ENCODE peak calls at places on chromosomes 7 and 10, in ten cellular contexts. One of them, this sample, is unnamed.

GRCh38 chr10:128898133-128898915 is 568.7 kb upstream of the MGMT start:
- DNase-seq in MM.1S: no peak
- DNase-seq in cardiac muscle cell: no peak
- DNase-seq in ovary: no peak
- DNase-seq in bronchial epithelial cell: no peak
- DNase-seq in IMR-90: no peak
- DNase-seq in BE2C: no peak
- DNase-seq in suprapubic skin: no peak
- DNase-seq in NT2/D1: no peak
- DNase-seq in brain microvascular endothelial cell: no peak
- DNase-seq in this sample: no peak

GRCh38 chr10:72334832-72335393 is 19.8 kb downstream of the DNAJB12 start:
- DNase-seq in MM.1S: peak; percentile 98
- DNase-seq in cardiac muscle cell: peak; percentile 99
- DNase-seq in ovary: peak; percentile 98
- DNase-seq in bronchial epithelial cell: peak; percentile 75
- DNase-seq in IMR-90: peak; percentile 79
- DNase-seq in BE2C: peak; percentile 58
- DNase-seq in suprapubic skin: peak; percentile 95
- DNase-seq in NT2/D1: no peak
- DNase-seq in brain microvascular endothelial cell: peak; percentile 96
- DNase-seq in this sample: peak; percentile 80

GRCh38 chr7:55107946-55108345 is 89.1 kb downstream of the EGFR start:
- DNase-seq in MM.1S: no peak
- DNase-seq in cardiac muscle cell: no peak
- DNase-seq in ovary: no peak
- DNase-seq in bronchial epithelial cell: peak; percentile 75
- DNase-seq in IMR-90: peak; percentile 62
- DNase-seq in BE2C: no peak
- DNase-seq in suprapubic skin: no peak
- DNase-seq in NT2/D1: no peak
- DNase-seq in brain microvascular endothelial cell: no peak
- DNase-seq in this sample: no peak

GRCh38 chr7:23350466-23350865 is 51.3 kb downstream of the MALSU1 start:
- DNase-seq in MM.1S: no peak
- DNase-seq in cardiac muscle cell: no peak
- DNase-seq in ovary: no peak
- DNase-seq in bronchial epithelial cell: no peak
- DNase-seq in IMR-90: no peak
- DNase-seq in BE2C: no peak
- DNase-seq in suprapubic skin: no peak
- DNase-seq in NT2/D1: no peak
- DNase-seq in brain microvascular endothelial cell: no peak
- DNase-seq in this sample: no peak

GRCh38 chr10:101492814-101493213 is 95.2 kb downstream of the POLL start:
- DNase-seq in MM.1S: no peak
- DNase-seq in cardiac muscle cell: no peak
- DNase-seq in ovary: no peak
- DNase-seq in bronchial epithelial cell: no peak
- DNase-seq in IMR-90: no peak
- DNase-seq in BE2C: no peak
- DNase-seq in suprapubic skin: no peak
- DNase-seq in NT2/D1: no peak
- DNase-seq in brain microvascular endothelial cell: no peak
- DNase-seq in this sample: no peak

GRCh38 chr7:67463983-67464382 is 467.4 kb downstream of the TYW1 start:
- DNase-seq in MM.1S: no peak
- DNase-seq in cardiac muscle cell: no peak
- DNase-seq in ovary: no peak
- DNase-seq in bronchial epithelial cell: no peak
- DNase-seq in IMR-90: no peak
- DNase-seq in BE2C: peak; percentile 70
- DNase-seq in suprapubic skin: no peak
- DNase-seq in NT2/D1: no peak
- DNase-seq in brain microvascular endothelial cell: no peak
- DNase-seq in this sample: no peak

GRCh38 chr10:10973310-10973709 is 44.4 kb upstream of the CELF2 start:
- DNase-seq in MM.1S: no peak
- DNase-seq in cardiac muscle cell: no peak
- DNase-seq in ovary: no peak
- DNase-seq in bronchial epithelial cell: no peak
- DNase-seq in IMR-90: no peak
- DNase-seq in BE2C: no peak
- DNase-seq in suprapubic skin: no peak
- DNase-seq in NT2/D1: no peak
- DNase-seq in brain microvascular endothelial cell: no peak
- DNase-seq in this sample: no peak

GRCh38 chr10:29078919-29079318 is 210.0 kb upstream of the LYZL1 start:
- DNase-seq in MM.1S: no peak
- DNase-seq in cardiac muscle cell: no peak
- DNase-seq in ovary: no peak
- DNase-seq in bronchial epithelial cell: no peak
- DNase-seq in IMR-90: no peak
- DNase-seq in BE2C: no peak
- DNase-seq in suprapubic skin: no peak
- DNase-seq in NT2/D1: no peak
- DNase-seq in brain microvascular endothelial cell: no peak
- DNase-seq in this sample: no peak

GRCh38 chr10:92153-92552 is 43.1 kb upstream of the TUBB8 start:
- DNase-seq in MM.1S: no peak
- DNase-seq in cardiac muscle cell: no peak
- DNase-seq in ovary: no peak
- DNase-seq in bronchial epithelial cell: no peak
- DNase-seq in IMR-90: no peak
- DNase-seq in BE2C: no peak
- DNase-seq in suprapubic skin: no peak
- DNase-seq in NT2/D1: no peak
- DNase-seq in brain microvascular endothelial cell: no peak
- DNase-seq in this sample: no peak

GRCh38 chr10:34766256-34766580 is 48.9 kb downstream of the PARD3 start:
- DNase-seq in MM.1S: no peak
- DNase-seq in cardiac muscle cell: peak; percentile 42
- DNase-seq in ovary: no peak
- DNase-seq in bronchial epithelial cell: no peak
- DNase-seq in IMR-90: no peak
- DNase-seq in BE2C: no peak
- DNase-seq in suprapubic skin: no peak
- DNase-seq in NT2/D1: no peak
- DNase-seq in brain microvascular endothelial cell: no peak
- DNase-seq in this sample: no peak

GRCh38 chr10:30580241-30580640 is 49.3 kb downstream of the LYZL2 start:
- DNase-seq in MM.1S: no peak
- DNase-seq in cardiac muscle cell: no peak
- DNase-seq in ovary: no peak
- DNase-seq in bronchial epithelial cell: no peak
- DNase-seq in IMR-90: no peak
- DNase-seq in BE2C: no peak
- DNase-seq in suprapubic skin: no peak
- DNase-seq in NT2/D1: no peak
- DNase-seq in brain microvascular endothelial cell: no peak
- DNase-seq in this sample: no peak
- H3K4me3 ChIP-seq in MM.1S: no peak overlapping the region
- H3K4me3 ChIP-seq in cardiac muscle cell: no peak overlapping the region
- H3K4me3 ChIP-seq in ovary: no peak overlapping the region
- H3K4me3 ChIP-seq in bronchial epithelial cell: no peak overlapping the region
- H3K4me3 ChIP-seq in IMR-90: no peak overlapping the region
- H3K4me3 ChIP-seq in BE2C: no peak overlapping the region
- H3K4me3 ChIP-seq in suprapubic skin: no peak overlapping the region
- H3K4me3 ChIP-seq in NT2/D1: no peak overlapping the region
- H3K4me3 ChIP-seq in brain microvascular endothelial cell: no peak overlapping the region
- H3K4me3 ChIP-seq in this sample: no peak overlapping the region

DNA sequence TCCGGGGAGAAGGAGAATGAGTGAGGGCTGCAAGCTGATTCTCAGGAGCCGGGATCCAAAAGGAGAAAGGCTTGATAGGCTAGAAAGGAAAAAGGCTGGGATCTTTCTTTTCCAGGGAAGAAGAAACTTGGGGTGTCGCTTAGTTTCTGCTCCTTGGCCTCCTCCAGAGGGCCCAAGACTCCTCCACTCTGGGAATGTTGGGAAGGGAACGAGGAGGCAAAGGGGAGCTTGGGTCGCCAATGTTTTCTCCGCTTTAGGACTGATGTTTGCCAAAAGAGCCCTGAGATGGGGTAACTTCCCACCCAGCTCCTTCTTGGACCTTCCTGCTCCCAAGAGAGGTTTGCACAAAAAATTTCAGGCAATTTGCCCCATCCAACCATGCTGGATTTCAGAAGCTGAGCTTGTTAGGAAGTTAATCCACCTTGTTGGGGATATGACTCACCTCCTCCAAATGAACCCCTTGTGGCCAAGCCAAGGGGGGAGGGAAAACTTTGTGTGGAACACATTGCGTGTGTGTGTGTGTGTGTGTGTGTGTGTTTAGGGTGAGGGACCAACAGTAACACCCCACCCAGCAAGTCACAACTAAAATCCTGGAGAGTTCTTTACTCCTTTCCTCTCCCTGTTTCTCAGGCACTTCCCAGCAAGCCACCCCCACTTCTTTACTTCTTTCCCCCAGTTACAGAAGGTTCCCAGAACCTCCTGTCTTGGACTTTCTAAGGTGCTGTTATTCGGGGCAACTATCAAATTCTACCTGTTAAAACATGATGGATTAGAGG is 8.7 kb upstream of the HOXA2 start:
- DNase-seq in MM.1S: no peak
- DNase-seq in cardiac muscle cell: no peak
- DNase-seq in ovary: peak; percentile 39
- DNase-seq in bronchial epithelial cell: no peak
- DNase-seq in IMR-90: peak; percentile 92
- DNase-seq in BE2C: no peak
- DNase-seq in suprapubic skin: no peak
- DNase-seq in NT2/D1: no peak
- DNase-seq in brain microvascular endothelial cell: no peak
- DNase-seq in this sample: no peak
- H3K4me3 ChIP-seq in MM.1S: no peak overlapping the region
- H3K4me3 ChIP-seq in cardiac muscle cell: no peak overlapping the region
- H3K4me3 ChIP-seq in ovary: peak overlapping the region; percentile 22
- H3K4me3 ChIP-seq in bronchial epithelial cell: no peak overlapping the region
- H3K4me3 ChIP-seq in IMR-90: no peak overlapping the region
- H3K4me3 ChIP-seq in BE2C: no peak overlapping the region
- H3K4me3 ChIP-seq in suprapubic skin: peak overlapping the region; percentile 32
- H3K4me3 ChIP-seq in NT2/D1: no peak overlapping the region
- H3K4me3 ChIP-seq in brain microvascular endothelial cell: peak overlapping the region; percentile 30
- H3K4me3 ChIP-seq in this sample: peak overlapping the region; percentile 74

GRCh38 chr10:59654007-59654406 is 55.6 kb downstream of the SLC16A9 start:
- DNase-seq in MM.1S: peak; percentile 81
- DNase-seq in cardiac muscle cell: peak; percentile 5
- DNase-seq in ovary: no peak
- DNase-seq in bronchial epithelial cell: no peak
- DNase-seq in IMR-90: no peak
- DNase-seq in BE2C: no peak
- DNase-seq in suprapubic skin: no peak
- DNase-seq in NT2/D1: no peak
- DNase-seq in brain microvascular endothelial cell: no peak
- DNase-seq in this sample: no peak
- H3K4me3 ChIP-seq in MM.1S: peak overlapping the region; percentile 26
- H3K4me3 ChIP-seq in cardiac muscle cell: no peak overlapping the region
- H3K4me3 ChIP-seq in ovary: no peak overlapping the region
- H3K4me3 ChIP-seq in bronchial epithelial cell: no peak overlapping the region
- H3K4me3 ChIP-seq in IMR-90: no peak overlapping the region
- H3K4me3 ChIP-seq in BE2C: no peak overlapping the region
- H3K4me3 ChIP-seq in suprapubic skin: no peak overlapping the region
- H3K4me3 ChIP-seq in NT2/D1: no peak overlapping the region
- H3K4me3 ChIP-seq in brain microvascular endothelial cell: no peak overlapping the region
- H3K4me3 ChIP-seq in this sample: no peak overlapping the region

DNA sequence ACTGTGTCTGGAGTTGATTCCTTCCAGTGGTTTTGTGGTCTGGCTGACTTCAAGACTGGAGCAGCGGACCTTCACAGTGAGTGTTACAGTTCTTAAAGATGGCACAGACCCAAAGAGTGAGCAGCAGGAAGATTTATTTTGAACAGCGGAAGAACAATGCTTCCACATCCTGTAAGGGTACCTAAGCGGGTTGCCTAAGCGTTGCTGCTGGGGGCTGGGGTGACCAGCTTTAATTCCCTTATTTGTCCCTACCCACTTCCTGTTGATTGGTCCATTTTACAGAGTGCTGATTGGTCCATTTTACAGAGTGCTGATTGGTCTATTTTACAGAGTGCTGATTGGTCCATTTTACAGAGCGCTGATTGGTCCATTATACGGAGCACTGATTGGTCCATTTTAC is 13.2 kb downstream of the AKR1B15 start:
- DNase-seq in MM.1S: no peak
- DNase-seq in cardiac muscle cell: peak; percentile 67
- DNase-seq in ovary: no peak
- DNase-seq in bronchial epithelial cell: peak; percentile 82
- DNase-seq in IMR-90: peak; percentile 47
- DNase-seq in BE2C: no peak
- DNase-seq in suprapubic skin: no peak
- DNase-seq in NT2/D1: no peak
- DNase-seq in brain microvascular endothelial cell: peak; percentile 11
- DNase-seq in this sample: peak; percentile 82
- H3K4me3 ChIP-seq in MM.1S: no peak overlapping the region
- H3K4me3 ChIP-seq in cardiac muscle cell: no peak overlapping the region
- H3K4me3 ChIP-seq in ovary: no peak overlapping the region
- H3K4me3 ChIP-seq in bronchial epithelial cell: no peak overlapping the region
- H3K4me3 ChIP-seq in IMR-90: no peak overlapping the region
- H3K4me3 ChIP-seq in BE2C: no peak overlapping the region
- H3K4me3 ChIP-seq in suprapubic skin: no peak overlapping the region
- H3K4me3 ChIP-seq in NT2/D1: no peak overlapping the region
- H3K4me3 ChIP-seq in brain microvascular endothelial cell: no peak overlapping the region
- H3K4me3 ChIP-seq in this sample: no peak overlapping the region

DNA sequence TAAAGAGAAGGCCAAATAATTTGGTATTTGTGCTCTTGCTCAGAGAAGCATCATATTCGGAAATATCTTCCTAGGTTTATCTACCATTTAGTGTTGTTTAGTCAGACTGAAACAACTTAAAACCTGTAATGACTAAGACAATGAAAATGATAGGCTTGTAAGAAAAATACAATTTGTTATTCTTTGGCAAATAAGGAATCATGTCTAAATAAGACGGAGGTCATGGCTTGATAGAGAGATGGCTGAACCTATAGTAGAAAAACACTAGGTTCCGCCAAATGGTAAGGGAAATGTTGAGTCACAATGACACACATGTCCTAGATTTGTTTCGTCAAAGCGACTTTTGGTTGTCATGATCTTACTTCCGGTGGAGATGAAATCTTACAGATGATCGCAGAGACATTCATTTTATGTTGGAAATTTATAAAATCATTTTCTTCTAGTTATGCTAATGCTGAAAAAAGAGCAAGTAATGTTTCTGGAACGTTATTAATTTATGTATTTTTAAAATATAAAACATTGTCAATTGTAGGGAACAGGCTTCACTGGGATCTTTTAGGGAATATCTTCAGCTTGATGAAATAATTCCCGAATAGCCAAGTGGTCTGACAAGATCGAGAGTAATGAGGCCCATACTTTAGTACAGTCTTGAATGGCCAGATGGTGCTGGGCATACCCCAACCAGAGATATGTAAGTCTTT is 1.0 kb downstream of the SRGN start:
- DNase-seq in MM.1S: peak; percentile 83
- DNase-seq in cardiac muscle cell: peak; percentile 80
- DNase-seq in ovary: no peak
- DNase-seq in bronchial epithelial cell: no peak
- DNase-seq in IMR-90: peak; percentile 52
- DNase-seq in BE2C: no peak
- DNase-seq in suprapubic skin: no peak
- DNase-seq in NT2/D1: no peak
- DNase-seq in brain microvascular endothelial cell: peak; percentile 80
- DNase-seq in this sample: no peak
- H3K4me3 ChIP-seq in MM.1S: peak overlapping the region; percentile 77
- H3K4me3 ChIP-seq in cardiac muscle cell: no peak overlapping the region
- H3K4me3 ChIP-seq in ovary: no peak overlapping the region
- H3K4me3 ChIP-seq in bronchial epithelial cell: no peak overlapping the region
- H3K4me3 ChIP-seq in IMR-90: no peak overlapping the region
- H3K4me3 ChIP-seq in BE2C: no peak overlapping the region
- H3K4me3 ChIP-seq in suprapubic skin: peak overlapping the region; percentile 44
- H3K4me3 ChIP-seq in NT2/D1: no peak overlapping the region
- H3K4me3 ChIP-seq in brain microvascular endothelial cell: peak overlapping the region; percentile 70
- H3K4me3 ChIP-seq in this sample: no peak overlapping the region

GRCh38 chr7:100786323-100786722 is 41.0 kb downstream of the EPHB4 start:
- DNase-seq in MM.1S: no peak
- DNase-seq in cardiac muscle cell: no peak
- DNase-seq in ovary: no peak
- DNase-seq in bronchial epithelial cell: no peak
- DNase-seq in IMR-90: no peak
- DNase-seq in BE2C: no peak
- DNase-seq in suprapubic skin: no peak
- DNase-seq in NT2/D1: no peak
- DNase-seq in brain microvascular endothelial cell: no peak
- DNase-seq in this sample: no peak
- H3K4me3 ChIP-seq in MM.1S: no peak overlapping the region
- H3K4me3 ChIP-seq in cardiac muscle cell: no peak overlapping the region
- H3K4me3 ChIP-seq in ovary: no peak overlapping the region
- H3K4me3 ChIP-seq in bronchial epithelial cell: no peak overlapping the region
- H3K4me3 ChIP-seq in IMR-90: no peak overlapping the region
- H3K4me3 ChIP-seq in BE2C: no peak overlapping the region
- H3K4me3 ChIP-seq in suprapubic skin: no peak overlapping the region
- H3K4me3 ChIP-seq in NT2/D1: no peak overlapping the region
- H3K4me3 ChIP-seq in brain microvascular endothelial cell: no peak overlapping the region
- H3K4me3 ChIP-seq in this sample: no peak overlapping the region

This sample was measured in epithelial cell of proximal tubule.